ENCODE peak calls at places on chromosomes 3 and 15, in five cellular contexts. One of them, this sample, is unnamed.

GRCh38 chr3:27708246-27708645 is 13.9 kb downstream of the EOMES start:
- DNase-seq in WTC11: no peak
- DNase-seq in KBM-7: no peak
- DNase-seq in NCI-H1105: no peak
- DNase-seq in type B pancreatic cell: no peak
- DNase-seq in this sample: no peak

GRCh38 chr3:41199866-41200668 is 762 bp downstream of the CTNNB1 start:
- DNase-seq in WTC11: peak
- DNase-seq in KBM-7: peak
- DNase-seq in NCI-H1105: no peak
- DNase-seq in type B pancreatic cell: no peak
- DNase-seq in this sample: peak

GRCh38 chr3:50930371-50931208 is 255.9 kb downstream of the DOCK3 start:
- DNase-seq in WTC11: no peak
- DNase-seq in KBM-7: no peak
- DNase-seq in NCI-H1105: no peak
- DNase-seq in type B pancreatic cell: no peak
- DNase-seq in this sample: no peak

GRCh38 chr3:61669676-61670299 is 108.4 kb downstream of the PTPRG start:
- DNase-seq in WTC11: no peak
- DNase-seq in KBM-7: no peak
- DNase-seq in NCI-H1105: no peak
- DNase-seq in type B pancreatic cell: no peak
- DNase-seq in this sample: no peak

GRCh38 chr3:49006591-49007067 is 562 bp upstream of the WDR6 start:
- DNase-seq in WTC11: no peak
- DNase-seq in KBM-7: no peak
- DNase-seq in NCI-H1105: no peak
- DNase-seq in type B pancreatic cell: no peak
- DNase-seq in this sample: peak

GRCh38 chr3:64354956-64355355 is 129.7 kb upstream of the PRICKLE2 start:
- DNase-seq in WTC11: no peak
- DNase-seq in KBM-7: no peak
- DNase-seq in NCI-H1105: no peak
- DNase-seq in type B pancreatic cell: no peak
- DNase-seq in this sample: no peak

GRCh38 chr3:81565066-81565465 is 196.4 kb downstream of the GBE1 start:
- DNase-seq in WTC11: no peak
- DNase-seq in KBM-7: no peak
- DNase-seq in NCI-H1105: no peak
- DNase-seq in type B pancreatic cell: no peak
- DNase-seq in this sample: no peak

GRCh38 chr3:33167716-33168339 is 50.8 kb downstream of the SUSD5 start:
- DNase-seq in WTC11: no peak
- DNase-seq in KBM-7: no peak
- DNase-seq in NCI-H1105: no peak
- DNase-seq in type B pancreatic cell: no peak
- DNase-seq in this sample: no peak

GRCh38 chr3:115912372-115912771 is 289.1 kb downstream of the GAP43 start:
- DNase-seq in WTC11: no peak
- DNase-seq in KBM-7: no peak
- DNase-seq in NCI-H1105: no peak
- DNase-seq in type B pancreatic cell: no peak
- DNase-seq in this sample: no peak

GRCh38 chr3:71380096-71380495 is 203.4 kb downstream of the FOXP1 start:
- DNase-seq in WTC11: no peak
- DNase-seq in KBM-7: no peak
- DNase-seq in NCI-H1105: no peak
- DNase-seq in type B pancreatic cell: no peak
- DNase-seq in this sample: no peak

GRCh38 chr15:48029656-48030055 is 91.1 kb upstream of the SLC24A5 start:
- DNase-seq in WTC11: no peak
- DNase-seq in KBM-7: no peak
- DNase-seq in NCI-H1105: no peak
- DNase-seq in type B pancreatic cell: no peak
- DNase-seq in this sample: no peak

GRCh38 chr3:12237912-12238650 is 50.8 kb upstream of the PPARG start:
- DNase-seq in WTC11: no peak
- DNase-seq in KBM-7: no peak
- DNase-seq in NCI-H1105: no peak
- DNase-seq in type B pancreatic cell: no peak
- DNase-seq in this sample: no peak